ENCODE peak calls at places on chromosomes 13 and 19, in five cellular contexts. C is endodermal cell; M is CD8-positive, alpha-beta memory T cell; A is HCT116; G is astrocyte. N is an unnamed sample.

GRCh38 chr13:106561551-106562170 is 6.3 kb downstream of the ARGLU1 start:
- DNase-seq in C (no peak), M (no peak), A (no peak), G (peak; percentile 59), N (no peak)

GRCh38 chr13:112761701-112762689 is 72.2 kb downstream of the ATP11A start:
- DNase-seq in C (no peak), M (no peak), A (no peak), G (peak; percentile 76), N (no peak)

GRCh38 chr13:27516103-27516502 is 65.7 kb upstream of the MTIF3 start:
- DNase-seq in C (no peak), M (no peak), A (no peak), G (no peak), N (no peak)

GRCh38 chr13:93145199-93145598 is 81.4 kb upstream of the GPC6 start:
- DNase-seq in C (peak; percentile 50), M (no peak), A (no peak), G (no peak), N (no peak)

GRCh38 chr13:111317571-111318360 is 2.7 kb upstream of the TEX29 start:
- DNase-seq in C (peak; percentile 28), M (no peak), A (no peak), G (no peak), N (no peak)

GRCh38 chr13:47397739-47398138 is 500.9 kb upstream of the HTR2A start:
- DNase-seq in C (no peak), M (no peak), A (no peak), G (peak; percentile 71), N (no peak)

GRCh38 chr13:112346173-112346898 is 29.8 kb upstream of the SPACA7 start:
- DNase-seq in C (peak; percentile 80), M (no peak), A (peak; percentile 18), G (no peak), N (no peak)

GRCh38 chr19:7515471-7516226 is at the start of gene ZNF358:
- DNase-seq in C (peak; percentile 92), M (peak; percentile 27), A (no peak), G (peak; percentile 42), N (peak; percentile 41)

GRCh38 chr19:18319591-18320135 is 3.2 kb downstream of the LSM4 start:
- DNase-seq in C (no peak), M (no peak), A (no peak), G (no peak), N (peak; percentile 16)

GRCh38 chr13:113765241-113765910 is 6.3 kb downstream of the TMEM255B start:
- DNase-seq in C (peak; percentile 41), M (no peak), A (no peak), G (no peak), N (no peak)

GRCh38 chr19:44653977-44654784 is 10.5 kb downstream of the PVR start:
- DNase-seq in C (peak; percentile 89), M (peak; percentile 57), A (no peak), G (peak; percentile 11), N (peak; percentile 58)

GRCh38 chr19:45368127-45368526 is 2.2 kb downstream of the ERCC2 start:
- DNase-seq in C (no peak), M (no peak), A (no peak), G (no peak), N (no peak)

GRCh38 chr13:46546084-46546786 is 6.7 kb upstream of the LRCH1 start:
- DNase-seq in C (no peak), M (no peak), A (no peak), G (no peak), N (no peak)

GRCh38 chr13:80132741-80133601 is 208.0 kb downstream of the SPRY2 start:
- DNase-seq in C (peak; percentile 61), M (no peak), A (no peak), G (peak; percentile 71), N (peak; percentile 49)

GRCh38 chr19:46503848-46504453 is 8.3 kb upstream of the PNMA8B start:
- DNase-seq in C (no peak), M (no peak), A (no peak), G (no peak), N (no peak)

GRCh38 chr13:110245421-110245899 is 61.5 kb downstream of the COL4A1 start:
- DNase-seq in C (no peak), M (no peak), A (no peak), G (peak; percentile 60), N (no peak)

GRCh38 chr13:19597523-19597922 is 35.9 kb upstream of the MPHOSPH8 start:
- DNase-seq in C (no peak), M (no peak), A (no peak), G (peak; percentile 65), N (no peak)

GRCh38 chr19:18379803-18380747 is 5.9 kb upstream of the GDF15 start:
- DNase-seq in C (peak; percentile 74), M (no peak), A (peak; percentile 93), G (peak; percentile 89), N (peak; percentile 94)

GRCh38 chr13:25292301-25292700 is 5.0 kb upstream of the MTMR6 start:
- DNase-seq in C (no peak), M (peak; percentile 18), A (no peak), G (peak; percentile 18), N (no peak)

GRCh38 chr13:101202590-101202989 is 213.7 kb downstream of the NALCN start:
- DNase-seq in C (peak; percentile 82), M (no peak), A (no peak), G (no peak), N (no peak)

GRCh38 chr19:801861-802496 is 4.7 kb downstream of the PTBP1 start:
- DNase-seq in C (no peak), M (no peak), A (no peak), G (peak; percentile 69), N (peak; percentile 61)

GRCh38 chr19:804419-805160 is 7.3 kb downstream of the PTBP1 start:
- DNase-seq in C (no peak), M (no peak), A (no peak), G (no peak), N (no peak)

GRCh38 chr19:802497-802887 is 5.2 kb downstream of the PTBP1 start:
- DNase-seq in C (no peak), M (no peak), A (no peak), G (no peak), N (no peak)

GRCh38 chr19:803686-804418 is 6.6 kb downstream of the PTBP1 start:
- DNase-seq in C (peak; percentile 50), M (no peak), A (no peak), G (no peak), N (no peak)

GRCh38 chr19:802888-803561 is 5.8 kb downstream of the PTBP1 start:
- DNase-seq in C (no peak), M (no peak), A (no peak), G (no peak), N (no peak)
- H3K4me3 ChIP-seq in C (no peak overlapping the region), M (no peak overlapping the region), A (no peak overlapping the region), G (no peak overlapping the region), N (no peak overlapping the region)

GRCh38 chr19:31883299-31883990 is 462.0 kb upstream of the ZNF507 start:
- DNase-seq in C (no peak), M (no peak), A (no peak), G (no peak), N (no peak)

GRCh38 chr19:31881988-31882387 is 463.4 kb upstream of the ZNF507 start:
- DNase-seq in C (no peak), M (no peak), A (no peak), G (no peak), N (no peak)

GRCh38 chr19:31890230-31890629 is 455.2 kb upstream of the ZNF507 start:
- DNase-seq in C (peak; percentile 66), M (no peak), A (no peak), G (no peak), N (no peak)

GRCh38 chr19:31882709-31883108 is 462.7 kb upstream of the ZNF507 start:
- DNase-seq in C (no peak), M (no peak), A (no peak), G (no peak), N (no peak)

DNA sequence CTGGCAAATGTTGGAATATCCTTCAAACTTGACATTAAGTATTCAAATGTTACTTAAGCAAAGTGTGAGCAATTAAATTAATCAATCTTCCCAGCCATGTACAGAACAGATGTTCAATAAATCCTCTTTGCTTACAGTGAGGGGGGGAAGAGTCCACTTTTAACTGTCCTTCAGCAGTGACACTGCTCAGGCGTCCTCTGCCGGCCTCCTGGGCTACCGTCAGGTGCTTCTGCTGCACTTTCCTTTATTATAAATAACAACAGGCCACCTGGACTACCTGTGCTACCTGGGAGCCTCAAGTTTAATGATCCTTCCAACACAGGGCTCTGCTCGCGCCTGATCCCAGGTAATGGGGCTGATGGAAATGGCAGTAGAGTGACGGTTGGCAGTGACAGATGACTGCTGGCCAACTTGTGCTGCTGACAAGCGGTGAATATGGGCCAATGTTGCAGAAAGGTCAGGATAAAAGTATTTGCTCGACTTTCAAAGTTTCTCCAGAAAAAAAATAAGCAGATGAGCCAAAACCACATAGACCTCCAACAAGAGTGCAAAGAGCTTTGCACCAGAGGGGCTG is 460.0 kb upstream of the ZNF507 start:
- DNase-seq in C (no peak), M (no peak), A (no peak), G (no peak), N (no peak)
- H3K4me3 ChIP-seq in C (no peak overlapping the region), M (no peak overlapping the region), A (no peak overlapping the region), G (no peak overlapping the region), N (no peak overlapping the region)

GRCh38 chr19:14248578-14249011 is 42.6 kb upstream of the ADGRL1 start:
- DNase-seq in C (peak; percentile 95), M (peak; percentile 44), A (no peak), G (peak; percentile 53), N (peak; percentile 4)
- H3K4me3 ChIP-seq in C (peak overlapping the region; percentile 71), M (peak overlapping the region; percentile 50), A (peak overlapping the region; percentile 43), G (peak overlapping the region; percentile 23), N (peak overlapping the region; percentile 40)

GRCh38 chr19:49210108-49210900 is 52.7 kb downstream of the TRPM4 start:
- DNase-seq in C (peak; percentile 99), M (peak; percentile 34), A (no peak), G (no peak), N (no peak)
- H3K4me3 ChIP-seq in C (no peak overlapping the region), M (no peak overlapping the region), A (no peak overlapping the region), G (no peak overlapping the region), N (no peak overlapping the region)

GRCh38 chr13:48866204-48866603 is 109.5 kb upstream of the FNDC3A start:
- DNase-seq in C (no peak), M (no peak), A (no peak), G (no peak), N (no peak)

GRCh38 chr13:48864100-48864499 is 111.6 kb upstream of the FNDC3A start:
- DNase-seq in C (no peak), M (no peak), A (no peak), G (no peak), N (no peak)

GRCh38 chr13:48860369-48860768 is 115.3 kb upstream of the FNDC3A start:
- DNase-seq in C (no peak), M (no peak), A (no peak), G (no peak), N (no peak)

GRCh38 chr13:48859168-48860105 is 116.3 kb upstream of the FNDC3A start:
- DNase-seq in C (peak; percentile 57), M (no peak), A (no peak), G (no peak), N (no peak)

DNA sequence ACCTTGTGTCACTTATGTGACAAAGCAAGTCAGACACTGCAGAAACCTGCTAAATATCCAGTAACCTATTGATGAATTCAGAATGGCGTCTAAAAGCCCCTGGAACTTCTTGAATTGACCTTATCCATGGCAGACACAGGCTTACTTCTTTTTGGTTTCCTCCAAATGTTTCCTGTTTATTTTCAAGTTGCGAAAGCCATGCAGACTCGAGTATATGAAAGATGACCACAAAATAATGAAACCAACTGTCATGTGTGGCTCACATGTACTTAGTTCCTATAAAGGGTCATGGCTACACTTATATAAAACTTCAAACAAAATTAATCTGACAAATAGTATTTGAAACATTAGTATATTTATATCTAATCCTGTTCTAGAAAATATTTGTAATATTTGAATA is 113.1 kb upstream of the FNDC3A start:
- DNase-seq in C (no peak), M (no peak), A (no peak), G (no peak), N (no peak)
- H3K4me3 ChIP-seq in C (no peak overlapping the region), M (no peak overlapping the region), A (no peak overlapping the region), G (no peak overlapping the region), N (no peak overlapping the region)

GRCh38 chr19:40423938-40424337 is 1.9 kb downstream of the SERTAD1 start:
- DNase-seq in C (no peak), M (no peak), A (no peak), G (no peak), N (no peak)
- H3K4me3 ChIP-seq in C (no peak overlapping the region), M (no peak overlapping the region), A (peak overlapping the region; percentile 84), G (peak overlapping the region; percentile 98), N (no peak overlapping the region)

N was measured in prostate gland.